ENCODE peak calls at places on chromosomes 13 and 19, in four cellular contexts. K is neuronal stem cell; T is stimulated activated CD8-positive, alpha-beta memory T cell treated with anti-CD3 and anti-CD28 coated beads, Interleukin-7, amount 100 ng/mL, for 1 hour; L is progenitor cell of endocrine pancreas. J is an unnamed sample.

GRCh38 chr19:42091300-42092266 is 15.6 kb downstream of the ZNF574 start:
- DNase-seq in K (no peak), T (no peak), L (no peak), J (no peak)

GRCh38 chr19:18416778-18417249 is 2.4 kb upstream of the SSBP4 start:
- DNase-seq in K (peak), T (peak), L (peak), J (peak)

GRCh38 chr19:42487798-42488178 is 40.5 kb downstream of the CEACAM1 start:
- DNase-seq in K (no peak), T (no peak), L (no peak), J (no peak)

GRCh38 chr13:87094646-87095045 is 576.5 kb upstream of the SLITRK5 start:
- DNase-seq in K (no peak), T (no peak), L (no peak), J (no peak)

GRCh38 chr13:70042193-70042592 is 65.4 kb upstream of the ATXN8OS start:
- DNase-seq in K (no peak), T (no peak), L (no peak), J (no peak)

GRCh38 chr13:107675847-107676550 is 539.3 kb downstream of the LIG4 start:
- DNase-seq in K (no peak), T (no peak), L (no peak), J (no peak)

GRCh38 chr19:38039966-38040365 is 133.0 kb downstream of the SIPA1L3 start:
- DNase-seq in K (no peak), T (no peak), L (no peak), J (no peak)

GRCh38 chr19:944171-944567 is 18.3 kb downstream of the ARID3A start:
- DNase-seq in K (no peak), T (no peak), L (no peak), J (no peak)

GRCh38 chr13:39493966-39494365 is 109.0 kb downstream of the LHFPL6 start:
- DNase-seq in K (no peak), T (no peak), L (no peak), J (no peak)

GRCh38 chr19:40690050-40690698 is at the start of gene NUMBL:
- DNase-seq in K (peak), T (no peak), L (no peak), J (no peak)

GRCh38 chr13:23617551-23618014 is 47.4 kb downstream of the TNFRSF19 start:
- DNase-seq in K (no peak), T (no peak), L (no peak), J (no peak)

GRCh38 chr13:36131931-36132297 is 732 bp upstream of the DCLK1 start:
- DNase-seq in K (no peak), T (no peak), L (no peak), J (no peak)

GRCh38 chr19:47796785-47797184 is 7.6 kb downstream of the TPRX1 start:
- DNase-seq in K (no peak), T (no peak), L (no peak), J (no peak)

GRCh38 chr13:40983269-40983668 is 35.8 kb downstream of the ELF1 start:
- DNase-seq in K (no peak), T (no peak), L (no peak), J (no peak)

GRCh38 chr19:13022859-13023636 is 27.8 kb downstream of the NFIX start:
- DNase-seq in K (no peak), T (no peak), L (no peak), J (no peak)

GRCh38 chr13:59356607-59357006 is 807.1 kb downstream of the DIAPH3 start:
- DNase-seq in K (no peak), T (no peak), L (no peak), J (no peak)

GRCh38 chr19:42151735-42152134 is 19.5 kb upstream of the POU2F2 start:
- DNase-seq in K (no peak), T (no peak), L (no peak), J (no peak)

GRCh38 chr13:53242015-53242414 is 213.4 kb downstream of the OLFM4 start:
- DNase-seq in K (no peak), T (no peak), L (no peak), J (no peak)

GRCh38 chr19:13978306-13978705 is 26.0 kb downstream of the DCAF15 start:
- DNase-seq in K (peak), T (no peak), L (peak), J (peak)

GRCh38 chr19:5632241-5632612 is 9.3 kb downstream of the SAFB start:
- DNase-seq in K (no peak), T (no peak), L (no peak), J (no peak)

GRCh38 chr19:14113762-14114414 is 3.7 kb downstream of the PRKACA start:
- DNase-seq in K (no peak), T (no peak), L (no peak), J (no peak)

GRCh38 chr13:36006895-36007294 is 124.3 kb downstream of the DCLK1 start:
- DNase-seq in K (no peak), T (no peak), L (no peak), J (no peak)

GRCh38 chr19:7779631-7780486 is 16.8 kb downstream of the CLEC4M start:
- DNase-seq in K (no peak), T (no peak), L (no peak), J (no peak)

GRCh38 chr19:33066543-33066942 is 1.9 kb upstream of the RHPN2 start:
- DNase-seq in K (no peak), T (no peak), L (no peak), J (no peak)

GRCh38 chr19:34244611-34245299 is 9.6 kb upstream of the GARRE1 start:
- DNase-seq in K (no peak), T (no peak), L (no peak), J (no peak)

GRCh38 chr19:35995655-35995993 is 636 bp downstream of the SDHAF1 start:
- DNase-seq in K (no peak), T (no peak), L (no peak), J (peak)

GRCh38 chr19:54230031-54230430 is 7.2 kb upstream of the LILRB3 start:
- DNase-seq in K (no peak), T (no peak), L (no peak), J (no peak)

GRCh38 chr13:80362488-80362887 is 21.6 kb upstream of the SPRY2 start:
- DNase-seq in K (no peak), T (no peak), L (no peak), J (no peak)

GRCh38 chr13:111539252-111539651 is 218.8 kb downstream of the TEX29 start:
- DNase-seq in K (no peak), T (no peak), L (no peak), J (no peak)